ENCODE peak calls at places on chromosomes 2 and 18, in five cellular contexts. D is MM.1S, B is fibroblast of mammary gland, C is lung, M is progenitor cell of endocrine pancreas. S is an unnamed sample.

GRCh38 chr2:119810039-119810630 is 50.4 kb downstream of the PTPN4 start:
- DNase-seq in C (no peak), B (no peak), D (no peak), M (no peak), S (no peak)

GRCh38 chr2:216492951-216493685 is 5.5 kb upstream of the RPL37A start:
- DNase-seq in M (no peak), D (no peak), B (peak), C (no peak), S (no peak)

GRCh38 chr2:1515073-1515430 is 101.8 kb downstream of the TPO start:
- DNase-seq in D (no peak), B (no peak), M (no peak), C (no peak), S (no peak)

GRCh38 chr2:69013123-69013836 is at the start of gene ANTXR1:
- DNase-seq in B (peak), C (peak), M (peak), D (peak), S (peak)

GRCh38 chr2:120523766-120524165 is 177.8 kb downstream of the INHBB start:
- DNase-seq in D (no peak), B (no peak), C (no peak), M (no peak), S (no peak)

GRCh38 chr2:71190959-71191943 is 35.7 kb downstream of the PAIP2B start:
- DNase-seq in B (peak), M (no peak), C (no peak), D (no peak), S (no peak)

GRCh38 chr2:75202359-75202758 is 3.0 kb upstream of the TACR1 start:
- DNase-seq in M (no peak), D (no peak), B (no peak), C (no peak), S (no peak)

GRCh38 chr18:76610933-76611749 is 116.1 kb upstream of the ZNF516 start:
- DNase-seq in M (no peak), B (peak), D (no peak), C (no peak), S (no peak)

GRCh38 chr2:186979439-186980116 is 130.6 kb upstream of the ZSWIM2 start:
- DNase-seq in B (no peak), D (no peak), C (no peak), M (no peak), S (no peak)

GRCh38 chr18:26579941-26580618 is 31.7 kb upstream of the KCTD1 start:
- DNase-seq in D (no peak), B (no peak), M (no peak), C (peak), S (no peak)

GRCh38 chr2:120786559-120786960 is 50.9 kb downstream of the GLI2 start:
- DNase-seq in C (no peak), M (no peak), B (no peak), D (no peak), S (no peak)

GRCh38 chr18:49006641-49007136 is 55.9 kb upstream of the SMAD7 start:
- DNase-seq in C (no peak), B (no peak), M (no peak), D (no peak), S (no peak)

GRCh38 chr2:158668394-158668793 is 126.7 kb upstream of the DAPL1 start:
- DNase-seq in M (no peak), B (peak), D (no peak), C (no peak), S (no peak)

GRCh38 chr18:2513616-2514015 is 57.7 kb downstream of the METTL4 start:
- DNase-seq in M (no peak), B (peak), D (no peak), C (no peak), S (no peak)

GRCh38 chr2:11835403-11835802 is 89.0 kb downstream of the LPIN1 start:
- DNase-seq in C (no peak), B (peak), D (no peak), M (no peak), S (no peak)

GRCh38 chr2:172096661-172097547 is 5.8 kb downstream of the DLX2 start:
- DNase-seq in M (no peak), D (no peak), C (no peak), B (peak), S (peak)

GRCh38 chr2:96702098-96702785 is 37.6 kb downstream of the LMAN2L start:
- DNase-seq in C (no peak), D (no peak), M (no peak), B (no peak), S (no peak)

GRCh38 chr2:117128471-117128870 is 686.0 kb upstream of the DDX18 start:
- DNase-seq in B (no peak), D (no peak), M (no peak), C (no peak), S (no peak)

DNA sequence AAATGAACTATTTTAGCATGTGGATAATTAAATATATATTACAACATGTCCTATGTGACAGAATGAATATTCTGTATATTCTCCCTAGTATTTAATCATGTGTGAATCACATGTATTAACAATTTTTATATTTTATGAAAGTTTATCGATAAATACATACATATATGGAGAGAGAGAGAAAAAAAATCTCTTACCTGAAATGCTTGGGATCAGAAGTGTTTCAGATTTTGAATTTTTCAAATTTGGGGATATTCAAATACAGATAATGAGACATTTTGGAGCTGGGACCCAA is 228.6 kb upstream of the RBBP8 start:
- DNase-seq in D (no peak), C (no peak), M (no peak), B (no peak), S (no peak)
- TF ChIP-seq CTCF in D (no peak), C (no peak), M (no peak), B (no peak), S (no peak)

DNA sequence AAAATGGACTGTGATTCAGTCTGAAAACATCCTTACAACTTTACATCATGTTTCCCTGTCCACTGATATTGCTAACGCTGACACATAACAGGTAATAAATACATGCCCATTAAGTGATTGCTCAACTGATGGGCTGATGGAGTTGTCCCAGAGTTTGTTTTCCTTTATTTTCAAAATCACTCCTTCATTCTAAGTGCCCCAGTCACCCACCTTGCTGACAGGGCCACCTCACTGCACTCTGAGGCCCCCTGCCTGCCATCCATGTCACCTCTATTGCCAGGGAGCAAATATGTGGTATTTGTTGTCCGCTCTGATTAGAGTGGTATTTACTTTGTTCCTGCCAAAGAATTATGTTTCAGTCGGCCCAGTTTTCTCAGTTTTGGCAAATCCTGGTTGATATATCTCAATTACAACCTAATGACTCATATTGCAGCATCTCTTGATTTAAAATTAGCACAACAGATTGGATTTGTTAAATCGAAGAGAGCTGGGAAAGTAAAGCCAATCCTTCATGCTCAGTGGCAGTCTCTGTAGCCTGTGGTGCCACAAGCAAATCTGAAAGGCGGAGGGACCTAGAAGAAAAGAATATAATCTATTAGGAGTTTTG is 105.1 kb downstream of the RDH14 start:
- DNase-seq in C (no peak), B (peak), D (no peak), M (peak), S (no peak)
- TF ChIP-seq CTCF in C (no peak), B (peak), D (no peak), M (peak), S (no peak)

DNA sequence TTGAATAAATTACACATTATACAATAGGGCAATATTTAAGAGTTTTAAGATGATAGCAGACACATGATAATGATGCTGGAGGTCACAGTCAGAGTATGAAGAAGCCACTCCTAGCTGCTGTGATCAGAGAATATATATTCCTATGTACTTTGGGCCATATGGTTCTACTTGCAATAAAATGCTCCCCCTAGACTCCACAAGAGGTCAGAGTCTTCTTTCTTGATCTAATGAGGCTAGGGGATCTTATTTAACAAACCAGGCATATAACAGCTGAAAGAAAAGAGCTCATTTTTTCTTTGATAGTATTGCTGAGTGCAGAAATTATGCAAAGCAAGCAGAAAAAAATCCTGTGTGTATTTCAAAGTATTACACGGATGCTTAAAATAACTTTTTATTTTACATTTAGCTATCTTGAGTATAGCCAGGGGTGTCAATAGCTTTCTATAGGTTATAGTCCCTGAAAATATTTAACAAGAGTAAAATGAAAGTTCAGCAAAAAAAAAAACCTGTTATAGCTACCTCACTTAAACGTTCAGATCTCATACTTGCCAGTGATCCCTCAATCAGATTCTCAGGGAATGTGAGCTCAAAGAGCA is 748.7 kb upstream of the CHAC2 start:
- DNase-seq in B (peak), C (no peak), D (no peak), M (no peak), S (no peak)
- TF ChIP-seq CTCF in B (peak), C (no peak), D (no peak), M (peak), S (no peak)

GRCh38 chr18:46343940-46344372 is 239.8 kb downstream of the HAUS1 start:
- DNase-seq in M (no peak), B (no peak), D (peak), C (peak), S (peak)
- TF ChIP-seq CTCF in M (no peak), B (no peak), D (peak), C (no peak), S (no peak)

DNA sequence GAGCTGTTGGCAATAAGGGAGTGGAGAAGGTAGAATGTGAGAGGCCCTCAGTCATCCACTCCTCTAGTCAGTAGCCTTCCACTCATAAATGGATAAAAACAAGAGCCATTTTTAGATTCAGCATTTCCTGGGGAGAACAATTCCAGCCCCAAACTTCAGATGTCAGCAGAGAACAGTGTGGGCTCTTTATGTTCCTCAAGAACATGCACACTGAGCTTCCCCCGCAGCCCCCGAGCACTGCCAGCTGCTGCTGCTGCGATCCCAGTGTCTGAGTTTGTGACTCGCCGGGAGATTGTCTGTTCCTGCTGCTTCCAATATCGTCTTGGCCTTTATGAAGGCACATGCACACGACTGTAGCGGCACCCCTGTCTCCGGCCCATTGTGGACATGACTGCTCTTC is 143.7 kb upstream of the CTNNA2 start:
- DNase-seq in C (no peak), D (no peak), B (no peak), M (no peak), S (no peak)
- TF ChIP-seq CTCF in C (no peak), D (no peak), B (no peak), M (no peak), S (no peak)

GRCh38 chr2:128305555-128306080 is 13.1 kb downstream of the HS6ST1 start:
- DNase-seq in B (peak), M (no peak), D (no peak), C (no peak), S (peak)

GRCh38 chr2:128304715-128305554 is 13.7 kb downstream of the HS6ST1 start:
- DNase-seq in B (peak), D (peak), M (no peak), C (peak), S (no peak)

GRCh38 chr2:128307595-128307994 is 11.1 kb downstream of the HS6ST1 start:
- DNase-seq in D (no peak), M (no peak), B (no peak), C (no peak), S (no peak)

GRCh38 chr2:128306931-128307460 is 11.7 kb downstream of the HS6ST1 start:
- DNase-seq in C (no peak), D (peak), B (no peak), M (no peak), S (no peak)

DNA sequence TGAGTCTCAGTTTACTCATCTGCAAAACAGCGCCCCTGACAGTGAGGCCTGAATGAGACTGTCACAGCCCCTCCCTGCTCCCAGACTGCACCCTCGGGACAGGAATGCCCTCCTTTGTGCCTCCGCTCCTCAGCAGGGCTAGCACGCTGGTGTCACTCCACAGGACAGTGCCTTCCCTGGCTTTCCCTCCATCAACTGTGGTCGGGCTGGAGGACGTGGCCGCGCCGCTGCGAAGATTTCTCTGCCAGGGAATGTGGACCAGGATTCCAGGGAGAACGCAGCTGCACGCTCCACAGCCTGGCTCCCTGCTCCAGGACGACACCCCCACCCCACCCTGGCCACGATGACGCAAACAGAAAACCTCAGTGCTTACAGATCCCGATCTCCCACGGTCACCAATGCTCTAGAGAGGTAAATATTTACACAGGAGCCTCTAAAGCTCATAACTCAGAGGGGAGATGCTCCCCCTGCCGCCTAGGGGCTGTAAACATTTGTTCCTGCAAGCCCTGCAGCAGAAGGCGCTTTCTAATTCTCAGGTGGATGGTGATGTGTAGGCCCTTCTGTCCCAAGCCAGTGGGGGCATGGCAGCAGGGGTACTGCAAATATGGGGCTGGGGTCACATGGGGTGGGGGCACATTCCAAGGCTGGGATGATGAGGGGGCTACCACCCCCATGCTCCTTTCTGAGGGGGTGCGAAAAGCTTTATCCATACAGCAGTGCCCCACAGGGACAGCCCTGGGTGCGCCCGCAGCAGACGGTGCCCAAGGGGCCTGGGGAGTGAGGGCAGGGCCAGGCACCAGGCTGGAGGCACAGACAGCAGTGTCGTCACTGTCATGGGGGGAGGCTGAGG is 12.4 kb downstream of the HS6ST1 start:
- DNase-seq in B (peak), D (peak), C (peak), M (no peak), S (no peak)
- TF ChIP-seq CTCF in B (peak), D (no peak), C (no peak), M (peak), S (no peak)

S was measured in GM10248.